ENCODE peak calls at places on chromosomes 11 and 22, in five cellular contexts. S is GM10248, G is tibial artery, U is RWPE1, W is choroid plexus epithelial cell. M is an unnamed sample.

GRCh38 chr22:48210812-48211211 is 1448.4 kb downstream of the TBC1D22A start:
- DNase-seq in W (no peak), G (no peak), U (no peak), S (no peak), M (no peak)

GRCh38 chr22:31947296-31947695 is 3.0 kb downstream of the YWHAH start:
- DNase-seq in S (peak; percentile 65), W (peak; percentile 62), G (no peak), U (peak; percentile 23), M (peak; percentile 53)

GRCh38 chr22:37909756-37910155 is 3.7 kb downstream of the MICALL1 start:
- DNase-seq in S (no peak), U (no peak), G (no peak), W (no peak), M (no peak)

GRCh38 chr11:86515297-86516094 is 140.8 kb downstream of the CCDC81 start:
- DNase-seq in G (no peak), S (no peak), U (peak; percentile 86), W (peak; percentile 82), M (peak; percentile 76)

GRCh38 chr11:74570266-74571061 is 21.9 kb upstream of the POLD3 start:
- DNase-seq in U (peak; percentile 79), S (peak; percentile 57), W (peak; percentile 80), G (no peak), M (peak; percentile 78)

GRCh38 chr11:64776875-64777274 is 1.5 kb downstream of the SF1 start:
- DNase-seq in W (no peak), U (no peak), S (no peak), G (no peak), M (no peak)

GRCh38 chr11:19389787-19390303 is 149.1 kb upstream of the E2F8 start:
- DNase-seq in U (no peak), G (peak; percentile 82), S (no peak), W (peak; percentile 52), M (peak; percentile 39)

GRCh38 chr11:57545883-57546282 is 8.5 kb downstream of the SMTNL1 start:
- DNase-seq in S (no peak), W (no peak), G (no peak), U (no peak), M (no peak)

GRCh38 chr11:64250875-64251721 is at the start of gene PLCB3:
- DNase-seq in G (no peak), U (no peak), S (peak; percentile 91), W (no peak), M (no peak)

GRCh38 chr11:118282635-118283310 is 18.7 kb upstream of the MPZL2 start:
- DNase-seq in U (no peak), S (no peak), W (no peak), G (no peak), M (no peak)

GRCh38 chr11:12634329-12634728 is 39.9 kb upstream of the TEAD1 start:
- DNase-seq in S (no peak), W (no peak), U (no peak), G (no peak), M (no peak)

GRCh38 chr11:121722431-121723256 is 269.9 kb upstream of the SORL1-AS1 start:
- DNase-seq in W (peak; percentile 99), G (peak; percentile 96), U (peak; percentile 5), S (peak; percentile 14), M (peak; percentile 97)

GRCh38 chr11:45165806-45166603 is 19.6 kb downstream of the PRDM11 start:
- DNase-seq in G (peak; percentile 37), U (no peak), S (no peak), W (no peak), M (no peak)

GRCh38 chr11:102615077-102615893 is 9.8 kb downstream of the MMP20 start:
- DNase-seq in S (no peak), W (no peak), G (no peak), U (no peak), M (no peak)

GRCh38 chr11:102617491-102618026 is 7.6 kb downstream of the MMP20 start:
- DNase-seq in G (no peak), U (no peak), S (no peak), W (no peak), M (no peak)

GRCh38 chr11:102615894-102616432 is 9.2 kb downstream of the MMP20 start:
- DNase-seq in U (no peak), G (no peak), W (no peak), S (no peak), M (no peak)

GRCh38 chr11:102613455-102613854 is 11.7 kb downstream of the MMP20 start:
- DNase-seq in U (no peak), W (no peak), S (no peak), G (no peak), M (no peak)

GRCh38 chr11:102614485-102614884 is 10.6 kb downstream of the MMP20 start:
- DNase-seq in S (no peak), U (peak; percentile 3), G (no peak), W (no peak), M (no peak)
- TF ChIP-seq CTCF in S (peak; percentile 37), U (peak; percentile 24), G (no peak), W (peak; percentile 17), M (no peak)

GRCh38 chr22:29702025-29702930 is 17.5 kb upstream of the CABP7 start:
- DNase-seq in U (no peak), S (no peak), W (no peak), G (no peak), M (no peak)
- TF ChIP-seq CTCF in U (no peak), S (no peak), W (no peak), G (no peak), M (no peak)

DNA sequence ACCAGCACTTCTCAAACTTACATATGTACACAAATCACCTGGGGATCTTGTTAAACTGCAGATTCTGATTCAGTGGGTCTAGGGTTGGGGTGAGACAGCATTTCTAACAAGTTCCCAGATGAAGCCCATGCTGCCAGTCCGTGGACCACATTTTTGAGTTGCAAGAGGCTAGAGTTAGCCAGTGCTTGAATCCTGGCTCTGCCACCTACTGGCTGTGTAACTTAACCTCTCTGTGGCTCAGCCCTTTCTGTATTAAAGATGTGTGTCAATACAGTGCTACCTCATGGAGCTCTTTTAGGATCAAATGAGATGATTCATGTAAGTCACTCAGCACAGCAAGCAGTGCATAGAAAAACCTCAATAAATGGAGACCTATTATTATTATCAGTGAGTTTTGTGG is 90.2 kb upstream of the ISX start:
- DNase-seq in U (no peak), W (no peak), G (no peak), S (no peak), M (no peak)
- TF ChIP-seq CTCF in U (no peak), W (no peak), G (no peak), S (no peak), M (no peak)

GRCh38 chr11:88487646-88488045 is 150.1 kb upstream of the CTSC start:
- DNase-seq in W (no peak), U (no peak), S (no peak), G (no peak), M (no peak)

GRCh38 chr11:88482871-88483301 is 145.3 kb upstream of the CTSC start:
- DNase-seq in U (peak; percentile 9), G (no peak), S (no peak), W (no peak), M (peak; percentile 27)

GRCh38 chr11:88480217-88480616 is 142.7 kb upstream of the CTSC start:
- DNase-seq in S (no peak), U (peak; percentile 34), W (peak; percentile 78), G (no peak), M (peak; percentile 93)

GRCh38 chr11:88489030-88489429 is 151.5 kb upstream of the CTSC start:
- DNase-seq in U (peak; percentile 4), W (peak; percentile 50), G (no peak), S (no peak), M (no peak)

GRCh38 chr11:88484873-88485621 is 147.5 kb upstream of the CTSC start:
- DNase-seq in S (peak; percentile 57), U (peak; percentile 8), G (no peak), W (peak; percentile 61), M (peak; percentile 46)
- TF ChIP-seq CTCF in S (peak; percentile 55), U (peak; percentile 55), G (peak; percentile 31), W (peak; percentile 82), M (peak; percentile 75)

GRCh38 chr11:68298659-68299516 is 13.5 kb upstream of the LRP5 start:
- DNase-seq in G (no peak), W (no peak), S (no peak), U (no peak), M (no peak)

GRCh38 chr11:68296344-68297051 is 15.9 kb upstream of the LRP5 start:
- DNase-seq in U (no peak), S (no peak), G (no peak), W (no peak), M (no peak)

GRCh38 chr11:68297052-68297378 is 15.4 kb upstream of the LRP5 start:
- DNase-seq in G (no peak), U (no peak), S (no peak), W (no peak), M (no peak)

GRCh38 chr11:68297812-68298658 is 14.4 kb upstream of the LRP5 start:
- DNase-seq in S (peak; percentile 89), W (peak; percentile 71), U (peak; percentile 74), G (peak; percentile 85), M (peak; percentile 68)

GRCh38 chr11:68297494-68297811 is 14.9 kb upstream of the LRP5 start:
- DNase-seq in G (no peak), U (no peak), S (no peak), W (no peak), M (no peak)
- TF ChIP-seq CTCF in G (no peak), U (no peak), S (no peak), W (no peak), M (no peak)

DNA sequence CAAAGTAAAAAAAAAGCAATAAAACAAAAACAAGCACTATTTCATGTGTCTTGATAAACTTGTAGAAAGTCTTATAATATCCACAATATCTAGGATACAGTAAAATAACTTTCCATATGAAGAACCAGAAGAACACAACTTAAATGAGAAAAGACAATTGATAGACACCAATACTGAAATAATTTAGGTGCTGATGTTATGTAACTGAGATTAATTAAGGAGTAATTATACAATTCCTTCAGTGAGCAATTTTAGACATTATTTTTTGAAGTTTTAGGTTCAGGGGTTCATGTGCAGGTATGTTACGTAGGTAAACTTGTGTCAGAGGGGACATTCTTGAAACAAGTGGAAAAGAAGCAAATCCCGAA is 88.3 kb upstream of the VPREB1 start:
- DNase-seq in G (no peak), U (no peak), W (no peak), S (no peak), M (no peak)
- TF ChIP-seq CTCF in G (no peak), U (no peak), W (no peak), S (no peak), M (no peak)

GRCh38 chr11:15114501-15115475 is at the start of gene INSC:
- DNase-seq in W (peak; percentile 22), S (no peak), G (no peak), U (no peak), M (no peak)
- TF ChIP-seq CTCF in W (no peak), S (no peak), G (no peak), U (no peak), M (no peak)

DNA sequence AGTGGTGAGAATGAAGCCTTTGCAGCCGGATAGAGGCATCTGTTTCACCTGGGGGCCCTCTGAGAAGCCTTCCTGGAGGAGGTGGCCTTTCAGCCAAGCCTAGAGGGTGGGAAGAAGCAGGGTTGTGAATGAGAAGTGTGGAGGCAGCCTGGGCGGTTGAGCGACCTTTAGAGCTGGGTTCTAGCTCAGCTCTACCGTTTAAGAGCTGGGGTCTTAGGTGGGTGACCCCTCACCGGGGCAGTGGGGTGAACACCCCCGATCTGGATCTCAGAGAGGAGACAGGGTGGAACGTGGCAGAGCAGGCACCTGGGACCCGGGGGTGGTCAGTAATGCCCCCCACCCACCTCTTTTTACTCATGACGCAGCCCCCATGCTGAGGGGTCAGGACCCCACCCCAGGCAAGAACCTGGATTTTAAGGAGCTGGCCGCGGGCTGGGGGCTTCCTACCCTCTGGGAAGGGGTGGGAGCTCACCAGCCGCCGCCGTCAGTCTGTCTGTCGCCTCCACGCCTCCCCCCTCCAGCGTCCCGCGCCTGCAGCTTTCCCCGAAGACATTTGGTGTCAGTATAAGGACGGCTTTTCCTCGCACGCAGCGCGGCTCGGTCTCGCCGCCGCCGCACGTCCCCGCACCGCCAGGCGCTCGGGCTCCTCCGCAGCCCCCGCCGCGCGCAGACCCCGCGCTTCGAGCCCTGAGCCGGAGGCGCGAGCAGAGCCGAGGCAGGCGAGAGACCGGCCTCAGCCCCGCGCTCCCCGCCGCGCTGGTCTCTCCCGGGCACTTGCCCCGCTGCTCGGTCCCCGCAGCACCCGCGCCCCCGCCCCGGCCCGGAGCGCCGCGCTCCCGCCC is 13.4 kb upstream of the CACNA1I start:
- DNase-seq in U (no peak), W (peak; percentile 22), G (no peak), S (no peak), M (no peak)
- TF ChIP-seq CTCF in U (no peak), W (peak; percentile 27), G (no peak), S (peak; percentile 8), M (no peak)

M was measured in fibroblast of pulmonary artery.